ENCODE peak calls at places on chromosomes 13 and 19, in four cellular contexts. One of them, this sample, is unnamed.

GRCh38 chr13:98978280-98978679 is 416 bp upstream of the DOCK9 start:
- DNase-seq in body of pancreas: no peak
- DNase-seq in GM23248: peak
- DNase-seq in SJSA1: no peak
- DNase-seq in this sample: no peak

GRCh38 chr19:42495663-42496062 is 32.6 kb downstream of the CEACAM1 start:
- DNase-seq in body of pancreas: no peak
- DNase-seq in GM23248: no peak
- DNase-seq in SJSA1: no peak
- DNase-seq in this sample: no peak

GRCh38 chr13:21504379-21504778 is 45.3 kb upstream of the ZDHHC20 start:
- DNase-seq in body of pancreas: no peak
- DNase-seq in GM23248: no peak
- DNase-seq in SJSA1: no peak
- DNase-seq in this sample: no peak

GRCh38 chr13:57865600-57866294 is 234.2 kb downstream of the PCDH17 start:
- DNase-seq in body of pancreas: no peak
- DNase-seq in GM23248: no peak
- DNase-seq in SJSA1: no peak
- DNase-seq in this sample: no peak

GRCh38 chr19:47305309-47305751 is 4.3 kb upstream of the C5AR1 start:
- DNase-seq in body of pancreas: peak
- DNase-seq in GM23248: peak
- DNase-seq in SJSA1: peak
- DNase-seq in this sample: peak

GRCh38 chr13:30404207-30404606 is 18.1 kb upstream of the UBE2L5 start:
- DNase-seq in body of pancreas: no peak
- DNase-seq in GM23248: no peak
- DNase-seq in SJSA1: no peak
- DNase-seq in this sample: no peak

GRCh38 chr19:54551293-54551692 is 22.3 kb upstream of the LILRA2 start:
- DNase-seq in body of pancreas: no peak
- DNase-seq in GM23248: no peak
- DNase-seq in SJSA1: no peak
- DNase-seq in this sample: peak

GRCh38 chr13:76693086-76693485 is 193.1 kb downstream of the KCTD12 start:
- DNase-seq in body of pancreas: no peak
- DNase-seq in GM23248: no peak
- DNase-seq in SJSA1: no peak
- DNase-seq in this sample: no peak

GRCh38 chr13:23960566-23961156 is 63.4 kb upstream of the C1QTNF9B start:
- DNase-seq in body of pancreas: peak
- DNase-seq in GM23248: peak
- DNase-seq in SJSA1: no peak
- DNase-seq in this sample: peak

DNA sequence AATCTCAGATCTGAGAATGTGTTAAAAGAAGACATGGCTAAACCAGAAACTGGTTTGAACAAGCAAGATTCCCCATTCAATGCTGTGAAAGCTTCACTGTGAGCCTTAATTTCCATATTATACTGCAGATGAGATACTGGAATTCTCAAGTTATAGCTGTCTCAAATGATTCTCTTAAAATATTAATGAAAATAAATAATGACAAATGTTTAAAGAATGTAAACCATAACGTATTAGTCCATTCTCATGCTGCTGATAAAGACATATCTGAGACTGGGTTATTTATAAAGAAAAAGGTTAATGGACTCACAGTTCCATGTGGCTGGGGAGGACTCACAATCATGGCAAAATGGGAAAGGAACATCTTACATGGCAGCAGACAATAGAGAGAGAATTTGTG is 667.8 kb downstream of the SLITRK1 start:
- DNase-seq in body of pancreas: no peak
- DNase-seq in GM23248: no peak
- DNase-seq in SJSA1: no peak
- DNase-seq in this sample: no peak
- H3K4me3 ChIP-seq in body of pancreas: no peak
- H3K4me3 ChIP-seq in GM23248: no peak
- H3K4me3 ChIP-seq in SJSA1: no peak
- H3K4me3 ChIP-seq in this sample: no peak

GRCh38 chr19:6745965-6746364 is 6.5 kb downstream of the TRIP10 start:
- DNase-seq in body of pancreas: no peak
- DNase-seq in GM23248: no peak
- DNase-seq in SJSA1: no peak
- DNase-seq in this sample: no peak

GRCh38 chr19:6740589-6741348 is 1.3 kb downstream of the TRIP10 start:
- DNase-seq in body of pancreas: peak
- DNase-seq in GM23248: peak
- DNase-seq in SJSA1: peak
- DNase-seq in this sample: no peak

GRCh38 chr19:6743714-6744380 is 4.4 kb downstream of the TRIP10 start:
- DNase-seq in body of pancreas: no peak
- DNase-seq in GM23248: no peak
- DNase-seq in SJSA1: no peak
- DNase-seq in this sample: no peak

GRCh38 chr19:6743071-6743470 is 3.6 kb downstream of the TRIP10 start:
- DNase-seq in body of pancreas: no peak
- DNase-seq in GM23248: no peak
- DNase-seq in SJSA1: no peak
- DNase-seq in this sample: no peak

GRCh38 chr19:6744381-6745288 is 5.2 kb downstream of the TRIP10 start:
- DNase-seq in body of pancreas: peak
- DNase-seq in GM23248: peak
- DNase-seq in SJSA1: peak
- DNase-seq in this sample: no peak
- H3K4me3 ChIP-seq in body of pancreas: no peak
- H3K4me3 ChIP-seq in GM23248: peak
- H3K4me3 ChIP-seq in SJSA1: peak
- H3K4me3 ChIP-seq in this sample: no peak

GRCh38 chr13:109140777-109141354 is 511.5 kb downstream of the MYO16 start:
- DNase-seq in body of pancreas: no peak
- DNase-seq in GM23248: no peak
- DNase-seq in SJSA1: peak
- DNase-seq in this sample: no peak
- H3K4me3 ChIP-seq in body of pancreas: no peak
- H3K4me3 ChIP-seq in GM23248: no peak
- H3K4me3 ChIP-seq in SJSA1: no peak
- H3K4me3 ChIP-seq in this sample: no peak

GRCh38 chr19:13095393-13095784 is 7.3 kb downstream of the LYL1 start:
- DNase-seq in body of pancreas: no peak
- DNase-seq in GM23248: no peak
- DNase-seq in SJSA1: no peak
- DNase-seq in this sample: no peak

GRCh38 chr19:13094771-13095392 is 7.8 kb downstream of the LYL1 start:
- DNase-seq in body of pancreas: no peak
- DNase-seq in GM23248: no peak
- DNase-seq in SJSA1: no peak
- DNase-seq in this sample: no peak

GRCh38 chr19:13097331-13098258 is 5.1 kb downstream of the LYL1 start:
- DNase-seq in body of pancreas: no peak
- DNase-seq in GM23248: peak
- DNase-seq in SJSA1: no peak
- DNase-seq in this sample: no peak

GRCh38 chr19:13096968-13097330 is 5.7 kb downstream of the LYL1 start:
- DNase-seq in body of pancreas: no peak
- DNase-seq in GM23248: no peak
- DNase-seq in SJSA1: no peak
- DNase-seq in this sample: no peak

GRCh38 chr19:13095934-13096890 is 6.4 kb downstream of the LYL1 start:
- DNase-seq in body of pancreas: no peak
- DNase-seq in GM23248: no peak
- DNase-seq in SJSA1: no peak
- DNase-seq in this sample: no peak
- H3K4me3 ChIP-seq in body of pancreas: no peak
- H3K4me3 ChIP-seq in GM23248: no peak
- H3K4me3 ChIP-seq in SJSA1: no peak
- H3K4me3 ChIP-seq in this sample: no peak

GRCh38 chr19:32342695-32343094 is 2.7 kb upstream of the ZNF507 start:
- DNase-seq in body of pancreas: no peak
- DNase-seq in GM23248: no peak
- DNase-seq in SJSA1: no peak
- DNase-seq in this sample: no peak

GRCh38 chr19:32336259-32337111 is 8.9 kb upstream of the ZNF507 start:
- DNase-seq in body of pancreas: no peak
- DNase-seq in GM23248: peak
- DNase-seq in SJSA1: no peak
- DNase-seq in this sample: no peak

GRCh38 chr19:32339988-32340874 is 5.2 kb upstream of the ZNF507 start:
- DNase-seq in body of pancreas: peak
- DNase-seq in GM23248: peak
- DNase-seq in SJSA1: peak
- DNase-seq in this sample: no peak

GRCh38 chr19:32333227-32333626 is 12.2 kb upstream of the ZNF507 start:
- DNase-seq in body of pancreas: no peak
- DNase-seq in GM23248: no peak
- DNase-seq in SJSA1: no peak
- DNase-seq in this sample: no peak

DNA sequence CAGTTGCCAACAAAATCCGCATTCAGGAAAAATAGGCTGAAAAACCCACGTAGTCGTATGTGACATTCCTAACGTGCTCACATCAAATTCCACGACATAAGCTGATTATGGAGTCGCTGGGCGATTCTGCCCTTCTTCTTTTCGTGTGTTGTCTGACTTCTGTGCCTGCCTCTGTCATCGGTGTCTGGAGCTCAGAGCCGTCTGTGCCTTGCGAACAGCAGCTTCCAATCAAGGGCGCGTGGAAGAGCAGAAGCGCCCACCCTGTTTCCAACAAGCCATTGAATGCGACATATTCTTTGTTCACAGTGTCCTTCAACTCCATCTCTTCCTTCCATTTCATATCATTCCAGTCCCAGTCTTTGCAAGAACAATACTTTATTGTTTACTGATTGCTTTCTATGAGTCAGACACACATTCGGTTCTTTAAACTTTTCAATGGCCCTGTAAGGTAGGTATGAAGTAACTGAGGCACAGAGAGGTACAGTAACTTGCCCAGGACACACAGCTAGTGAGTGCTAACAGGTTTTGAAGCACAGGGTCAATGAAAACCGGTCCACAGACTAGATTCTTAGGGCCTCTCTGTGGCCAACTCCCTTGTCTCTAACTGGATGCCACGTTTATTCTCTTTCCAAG is 8.1 kb upstream of the ZNF507 start:
- DNase-seq in body of pancreas: no peak
- DNase-seq in GM23248: peak
- DNase-seq in SJSA1: no peak
- DNase-seq in this sample: no peak
- H3K4me3 ChIP-seq in body of pancreas: no peak
- H3K4me3 ChIP-seq in GM23248: peak
- H3K4me3 ChIP-seq in SJSA1: no peak
- H3K4me3 ChIP-seq in this sample: no peak

DNA sequence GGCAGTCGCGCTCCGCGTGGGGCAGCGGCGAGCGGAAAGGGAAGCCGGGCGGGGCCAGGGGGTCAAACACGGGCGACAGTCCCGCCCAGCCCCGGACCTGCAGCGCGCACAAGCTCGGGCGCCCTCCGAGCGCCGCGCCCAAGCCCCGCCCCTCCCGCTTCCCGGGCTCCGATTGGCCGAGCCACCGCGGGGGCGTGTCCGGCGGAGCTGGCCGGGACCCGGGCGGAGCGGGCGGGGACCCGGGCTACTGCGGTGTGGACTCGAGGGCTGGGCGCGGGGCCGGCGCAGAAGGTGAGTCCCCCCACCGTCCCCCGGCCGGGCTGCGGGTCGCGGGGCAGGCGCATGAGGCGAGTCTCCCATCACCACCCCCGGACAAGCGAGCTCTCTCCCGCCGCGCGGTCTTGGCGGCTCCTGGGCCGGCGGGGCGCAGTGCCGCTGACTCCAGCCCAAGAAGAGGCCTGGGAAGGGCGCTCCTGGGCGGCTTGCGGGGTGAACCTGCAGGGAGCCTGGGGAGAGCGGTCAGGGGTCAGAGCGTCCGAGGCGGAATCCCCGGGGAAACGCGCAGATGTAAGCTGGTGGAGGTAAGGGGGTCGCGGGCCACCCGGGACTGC is at the start of gene PLEKHF1:
- DNase-seq in body of pancreas: peak
- DNase-seq in GM23248: peak
- DNase-seq in SJSA1: peak
- DNase-seq in this sample: no peak
- H3K4me3 ChIP-seq in body of pancreas: peak
- H3K4me3 ChIP-seq in GM23248: peak
- H3K4me3 ChIP-seq in SJSA1: peak
- H3K4me3 ChIP-seq in this sample: peak

DNA sequence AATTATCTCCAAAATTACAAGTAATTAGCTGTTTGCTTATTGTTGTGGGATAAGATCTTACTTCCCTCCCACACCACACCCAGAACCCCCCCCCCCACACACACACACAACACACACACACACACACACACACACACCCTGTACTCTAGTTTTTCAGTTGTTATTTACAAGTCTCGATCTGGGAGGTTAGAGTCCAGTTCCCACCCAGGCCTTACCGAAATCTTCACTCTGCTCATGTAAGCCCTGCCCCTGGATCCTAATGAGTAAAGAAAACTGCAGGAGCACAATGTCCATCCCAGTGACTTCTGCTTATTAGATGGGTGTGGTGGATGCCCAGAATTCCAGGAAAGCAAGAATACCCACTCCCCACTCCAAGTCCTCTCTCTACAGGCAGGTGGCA is 23.0 kb downstream of the STARD13 start:
- DNase-seq in body of pancreas: no peak
- DNase-seq in GM23248: no peak
- DNase-seq in SJSA1: no peak
- DNase-seq in this sample: no peak
- H3K4me3 ChIP-seq in body of pancreas: no peak
- H3K4me3 ChIP-seq in GM23248: no peak
- H3K4me3 ChIP-seq in SJSA1: no peak
- H3K4me3 ChIP-seq in this sample: no peak

This sample was measured in Jurkat, Clone E6-1.